ENCODE peak calls at places on chromosomes 6 and 20, in four cellular contexts. T is HepG2, I is upper lobe of left lung, K is HCT116. B is an unnamed sample.

GRCh38 chr6:75204959-75205775 is 686 bp downstream of the COL12A1 start:
- DNase-seq in T (no peak), I (peak; percentile 87), K (no peak), B (peak; percentile 39)

GRCh38 chr6:11685411-11686093 is 93.1 kb downstream of the ADTRP start:
- DNase-seq in T (peak; percentile 9), I (no peak), K (peak; percentile 36), B (no peak)

GRCh38 chr6:87408721-87409155 is 966 bp downstream of the CFAP206 start:
- DNase-seq in T (no peak), I (no peak), K (no peak), B (no peak)

GRCh38 chr6:26033132-26033941 is 53.9 kb upstream of the HFE start:
- DNase-seq in T (peak; percentile 96), I (peak; percentile 91), K (peak; percentile 95), B (peak; percentile 62)

GRCh38 chr6:16985484-16986284 is 116.2 kb upstream of the STMND1 start:
- DNase-seq in T (no peak), I (no peak), K (no peak), B (no peak)

GRCh38 chr6:42394151-42394550 is 57.6 kb downstream of the TRERF1 start:
- DNase-seq in T (no peak), I (no peak), K (no peak), B (no peak)

GRCh38 chr6:5302220-5302946 is 41.1 kb downstream of the FARS2 start:
- DNase-seq in T (no peak), I (no peak), K (no peak), B (no peak)

GRCh38 chr6:124967444-124967843 is 5.2 kb downstream of the RNF217 start:
- DNase-seq in T (no peak), I (no peak), K (no peak), B (no peak)

GRCh38 chr20:35891375-35891774 is 62.9 kb downstream of the SCAND1 start:
- DNase-seq in T (no peak), I (no peak), K (no peak), B (no peak)

GRCh38 chr6:134424131-134424794 is 106.4 kb upstream of the SGK1 start:
- DNase-seq in T (no peak), I (no peak), K (no peak), B (no peak)

GRCh38 chr20:33781133-33781532 is 30.0 kb upstream of the CHMP4B start:
- DNase-seq in T (no peak), I (peak; percentile 22), K (no peak), B (no peak)

GRCh38 chr6:14499804-14500203 is 382.2 kb downstream of the CD83 start:
- DNase-seq in T (no peak), I (no peak), K (peak; percentile 18), B (no peak)

GRCh38 chr6:96301781-96302180 is 219.8 kb upstream of the UFL1 start:
- DNase-seq in T (peak; percentile 3), I (no peak), K (peak; percentile 33), B (no peak)

GRCh38 chr6:161890959-161891358 is 617.1 kb upstream of the AGPAT4 start:
- DNase-seq in T (no peak), I (no peak), K (no peak), B (no peak)

GRCh38 chr6:98835149-98836024 is 1.0 kb downstream of the POU3F2 start:
- DNase-seq in T (no peak), I (peak; percentile 84), K (no peak), B (no peak)

GRCh38 chr6:142359271-142359960 is 57.6 kb downstream of the ADGRG6 start:
- DNase-seq in T (no peak), I (no peak), K (no peak), B (no peak)

GRCh38 chr6:20870493-20870892 is 336.2 kb downstream of the CDKAL1 start:
- DNase-seq in T (no peak), I (no peak), K (no peak), B (no peak)

GRCh38 chr20:17023811-17024210 is 203.0 kb upstream of the PCSK2 start:
- DNase-seq in T (no peak), I (peak; percentile 5), K (no peak), B (no peak)

GRCh38 chr6:116533233-116533957 is 12.1 kb downstream of the TRAPPC3L start:
- DNase-seq in T (no peak), I (no peak), K (no peak), B (no peak)

GRCh38 chr6:23591761-23592160 is 534.3 kb upstream of the NRSN1 start:
- DNase-seq in T (no peak), I (no peak), K (no peak), B (no peak)

GRCh38 chr6:159914565-159914923 is 23.8 kb downstream of the MAS1 start:
- DNase-seq in T (no peak), I (no peak), K (no peak), B (no peak)
- TF ChIP-seq POLR2AphosphoS5 in T (no peak), I (no peak), K (no peak), B (no peak)

GRCh38 chr6:152226119-152226518 is 411.0 kb downstream of the SYNE1 start:
- DNase-seq in T (no peak), I (no peak), K (no peak), B (no peak)
- H3K27ac ChIP-seq in T (no peak overlapping the region), I (peak overlapping the region; percentile 27), K (no peak overlapping the region), B (no peak overlapping the region)

DNA sequence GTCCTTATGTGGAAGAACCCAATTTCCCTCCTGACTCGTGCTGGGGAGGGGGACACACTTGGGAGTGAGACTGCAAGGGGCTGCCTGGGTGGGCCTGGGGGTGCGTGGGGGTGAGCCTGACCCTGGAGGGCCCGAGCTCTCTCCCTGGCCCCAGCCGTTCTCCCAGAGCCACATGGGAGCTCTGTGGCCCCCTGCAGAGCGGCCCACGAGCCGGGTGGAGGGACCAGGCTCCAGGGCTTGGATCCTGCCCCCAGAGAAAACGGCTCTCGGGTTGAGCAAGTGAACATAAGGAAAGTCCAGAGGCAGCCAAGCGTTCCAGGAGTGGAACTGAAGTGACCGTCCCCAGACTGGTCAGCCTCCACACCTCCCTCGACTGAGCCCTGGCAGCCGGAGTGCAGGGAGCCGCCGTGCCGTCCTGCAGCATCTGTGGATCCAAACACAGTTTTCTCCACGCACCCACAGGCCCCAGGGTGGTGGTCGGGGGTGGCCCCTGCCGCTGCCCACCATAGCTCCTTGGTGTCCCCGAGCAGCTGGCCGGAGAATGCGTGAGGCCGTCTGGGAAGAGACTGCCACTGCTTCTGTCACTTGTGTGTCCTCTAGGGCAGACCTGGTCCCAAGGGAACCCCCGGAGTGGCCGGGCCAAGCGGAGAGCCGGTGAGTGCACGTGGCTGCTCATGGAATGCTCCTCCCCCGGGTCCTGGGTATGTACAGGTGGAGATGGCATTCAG is 10.6 kb downstream of the COL9A3 start:
- DNase-seq in T (no peak), I (peak; percentile 76), K (no peak), B (no peak)
- TF ChIP-seq POLR2AphosphoS5 in T (no peak), I (no peak), K (no peak), B (no peak)

GRCh38 chr20:5658897-5659296 is 91.3 kb upstream of the SHLD1 start:
- DNase-seq in T (peak; percentile 71), I (no peak), K (no peak), B (peak; percentile 44)
- H3K27ac ChIP-seq in T (no peak overlapping the region), I (peak overlapping the region; percentile 76), K (no peak overlapping the region), B (peak overlapping the region; percentile 79)

GRCh38 chr6:107490568-107491058 is 696 bp downstream of the SOBP start:
- DNase-seq in T (no peak), I (no peak), K (no peak), B (no peak)

GRCh38 chr6:107488875-107489635 is 862 bp upstream of the SOBP start:
- DNase-seq in T (peak; percentile 44), I (peak; percentile 87), K (no peak), B (no peak)

GRCh38 chr6:107491791-107492674 is 2.1 kb downstream of the SOBP start:
- DNase-seq in T (peak; percentile 24), I (no peak), K (no peak), B (no peak)

GRCh38 chr6:107489636-107490567 is at the start of gene SOBP:
- DNase-seq in T (peak; percentile 44), I (peak; percentile 91), K (no peak), B (peak; percentile 33)

GRCh38 chr6:107491059-107491609 is 1.2 kb downstream of the SOBP start:
- DNase-seq in T (peak; percentile 27), I (peak; percentile 93), K (no peak), B (peak; percentile 55)
- TF ChIP-seq POLR2AphosphoS5 in T (no peak), I (no peak), K (no peak), B (no peak)

GRCh38 chr20:59923514-59923913 is 9.9 kb downstream of the SYCP2 start:
- DNase-seq in T (no peak), I (no peak), K (no peak), B (no peak)
- H3K27ac ChIP-seq in T (no peak overlapping the region), I (no peak overlapping the region), K (no peak overlapping the region), B (no peak overlapping the region)

B was measured in transverse colon.